ENCODE peak calls at places on chromosomes 13 and 19, in nine cellular contexts. O, P, D, C, N, L, Z, R and E are unnamed samples. For H3K4me1 and H3K36me3, the result is how much of the 10 kb centered on the place peaks cover.

GRCh38 chr13:33123066-33123940 is 107.1 kb downstream of the KL start:
- DNase-seq in P (peak), O (no peak), C (no peak), Z (peak), N (peak), D (peak), L (peak), R (no peak), E (no peak)

GRCh38 chr19:45999653-46000121 is 4.4 kb downstream of the CCDC61 start:
- DNase-seq in O (peak), D (no peak), P (peak), R (no peak), L (no peak), N (peak), Z (no peak), C (peak), E (no peak)

GRCh38 chr13:70829748-70830147 is 721.5 kb upstream of the KLHL1 start:
- DNase-seq in C (no peak), P (no peak), N (no peak), Z (no peak), D (no peak), R (no peak), L (no peak), O (no peak), E (no peak)

GRCh38 chr19:40831502-40832430 is 18.5 kb downstream of the CYP2A6 start:
- DNase-seq in P (peak), Z (peak), C (no peak), O (no peak), D (peak), N (no peak), L (no peak), R (no peak), E (no peak)

GRCh38 chr19:38324431-38324830 is 4.8 kb downstream of the KCNK6 start:
- DNase-seq in P (no peak), D (no peak), R (no peak), Z (no peak), O (no peak), C (no peak), N (no peak), L (no peak), E (no peak)

GRCh38 chr19:56076413-56076998 is 44.6 kb downstream of the ZNF787 start:
- DNase-seq in D (no peak), L (peak), R (no peak), C (no peak), P (peak), Z (peak), O (peak), N (peak), E (no peak)

GRCh38 chr19:37914908-37915307 is 7.9 kb downstream of the SIPA1L3 start:
- DNase-seq in Z (no peak), O (no peak), C (no peak), P (no peak), N (no peak), R (no peak), D (no peak), L (no peak), E (no peak)

GRCh38 chr19:4196587-4197148 is 14.2 kb downstream of the ANKRD24 start:
- DNase-seq in Z (no peak), R (no peak), C (no peak), D (no peak), N (peak), P (no peak), O (no peak), L (no peak), E (no peak)

GRCh38 chr19:41264581-41265375 is 606 bp downstream of the HNRNPUL1 start:
- DNase-seq in O (peak), N (peak), C (peak), Z (peak), L (peak), D (peak), R (no peak), P (peak), E (peak)

GRCh38 chr13:91133941-91134772 is 213.3 kb upstream of the MIR17HG start:
- DNase-seq in L (peak), P (peak), Z (no peak), C (no peak), D (peak), O (no peak), N (peak), R (no peak), E (no peak)

GRCh38 chr19:17775245-17775927 is 19.6 kb upstream of the B3GNT3 start:
- DNase-seq in C (no peak), Z (no peak), R (no peak), D (no peak), N (peak), P (peak), O (no peak), L (peak), E (no peak)

GRCh38 chr19:48490980-48491792 is 20.4 kb downstream of the LMTK3 start:
- DNase-seq in Z (no peak), R (no peak), L (no peak), O (peak), N (peak), D (no peak), P (no peak), C (peak), E (peak)

GRCh38 chr13:93298741-93299140 is 72.1 kb downstream of the GPC6 start:
- DNase-seq in Z (no peak), L (no peak), P (peak), O (no peak), N (no peak), R (no peak), D (peak), C (no peak), E (no peak)

GRCh38 chr19:33293255-33294057 is 8.9 kb downstream of the CEBPA start:
- DNase-seq in R (no peak), O (no peak), N (no peak), P (peak), C (peak), L (no peak), Z (peak), D (peak), E (peak)

GRCh38 chr19:3368441-3368795 is 2.0 kb downstream of the NFIC start:
- DNase-seq in P (no peak), L (no peak), O (no peak), Z (no peak), N (no peak), R (no peak), D (no peak), C (peak), E (no peak)

GRCh38 chr19:29909545-29909944 is 32.5 kb upstream of the URI1 start:
- DNase-seq in C (no peak), R (no peak), Z (no peak), N (no peak), D (no peak), P (no peak), L (no peak), O (no peak), E (no peak)

GRCh38 chr13:92074658-92075057 is 676.2 kb downstream of the GPC5 start:
- DNase-seq in C (no peak), Z (no peak), R (no peak), L (no peak), O (no peak), N (peak), D (no peak), P (peak), E (no peak)

GRCh38 chr13:33080962-33081655 is 64.9 kb downstream of the KL start:
- DNase-seq in P (peak), N (no peak), Z (no peak), O (no peak), R (no peak), D (no peak), C (no peak), L (peak), E (no peak)

GRCh38 chr13:107678075-107678689 is 537.2 kb downstream of the LIG4 start:
- DNase-seq in C (no peak), N (peak), P (no peak), Z (no peak), O (no peak), D (no peak), L (no peak), R (no peak), E (no peak)

GRCh38 chr19:32336259-32337111 is 8.9 kb upstream of the ZNF507 start:
- DNase-seq in Z (no peak), R (no peak), D (no peak), L (no peak), C (no peak), P (peak), O (no peak), N (no peak), E (no peak)

GRCh38 chr19:46892252-46893179 is 31.7 kb downstream of the ARHGAP35 start:
- DNase-seq in C (no peak), Z (no peak), R (no peak), D (no peak), N (no peak), P (no peak), O (no peak), L (no peak), E (no peak)

GRCh38 chr13:112911285-112911701 is 57.7 kb upstream of the MCF2L start:
- DNase-seq in N (no peak), P (no peak), Z (no peak), C (no peak), O (no peak), D (no peak), R (no peak), L (no peak), E (no peak)

GRCh38 chr13:48160879-48161278 is 66.0 kb upstream of the MED4 start:
- DNase-seq in P (peak), R (peak), O (no peak), N (no peak), C (no peak), Z (peak), D (peak), L (peak), E (no peak)

GRCh38 chr19:55638864-55639359 is 1.9 kb upstream of the ZNF580 start:
- DNase-seq in L (no peak), R (no peak), Z (peak), C (peak), D (no peak), N (peak), P (peak), O (no peak), E (no peak)

GRCh38 chr19:478236-478888 is 17.5 kb upstream of the SHC2 start:
- DNase-seq in C (no peak), L (no peak), D (no peak), Z (no peak), P (no peak), O (no peak), N (no peak), R (no peak), E (no peak)

GRCh38 chr19:54804101-54804500 is 691 bp downstream of the KIR2DL4 start:
- DNase-seq in O (no peak), N (no peak), C (no peak), L (no peak), P (no peak), Z (no peak), D (no peak), R (no peak), E (no peak)

GRCh38 chr19:48454150-48454730 is 1.1 kb upstream of the KCNJ14 start:
- DNase-seq in C (peak), O (peak), D (no peak), L (no peak), P (no peak), Z (no peak), R (no peak), N (no peak), E (no peak)

GRCh38 chr13:113002206-113002821 is 33.3 kb downstream of the MCF2L start:
- DNase-seq in Z (no peak), O (no peak), N (peak), D (no peak), L (no peak), R (no peak), C (no peak), P (no peak), E (no peak)

GRCh38 chr13:73201601-73202000 is 142.8 kb downstream of the KLF5 start:
- DNase-seq in L (no peak), Z (no peak), D (no peak), N (no peak), O (no peak), R (no peak), C (no peak), P (no peak), E (no peak)

DNA sequence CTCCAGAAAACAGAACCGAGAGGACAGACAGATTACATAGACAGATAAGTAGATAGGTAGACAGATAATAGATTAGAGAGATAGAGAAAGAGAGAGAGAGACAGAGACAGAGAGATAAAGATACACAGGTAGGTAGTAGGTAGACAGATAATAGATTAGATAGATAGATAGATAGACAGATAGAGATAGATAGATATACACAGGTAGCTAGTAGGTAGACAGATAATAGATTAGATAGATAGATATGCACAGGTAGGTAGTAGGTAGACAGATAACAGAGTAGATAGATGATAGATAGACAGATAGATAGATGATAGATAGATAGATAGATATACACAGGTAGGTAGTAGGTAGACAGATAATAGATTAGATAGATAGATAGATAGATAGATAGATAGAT is 10.1 kb downstream of the FFAR2 start:
- DNase-seq in R (no peak), D (no peak), C (no peak), N (no peak), O (no peak), P (no peak), Z (no peak), L (no peak), E (no peak)
- H3K4me1 ChIP-seq in R (under half), D (under half), C (under half), N (under half), O (under half), P (under half), Z (under half), L (under half), E (under half)

DNA sequence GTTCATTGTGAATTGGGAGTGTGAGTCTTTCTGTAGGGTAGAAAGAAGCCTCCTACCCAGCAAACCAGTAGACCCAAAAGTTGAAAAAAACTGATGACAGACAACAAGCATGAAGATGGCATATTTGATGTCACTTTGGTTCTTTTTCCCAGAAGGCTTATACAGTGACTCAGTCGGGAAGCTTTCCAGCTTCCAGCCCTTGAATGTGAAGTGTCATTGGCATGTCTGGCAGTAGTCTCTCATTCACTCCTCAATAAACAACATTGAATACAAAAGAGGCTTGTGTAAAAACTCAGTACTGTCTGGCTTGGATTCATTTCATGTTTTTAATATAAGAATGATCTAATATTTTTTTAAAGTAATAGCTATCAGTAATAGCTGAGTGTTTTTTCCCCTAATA is 68.7 kb downstream of the IPO5 start:
- DNase-seq in P (peak), R (no peak), C (no peak), N (no peak), D (peak), Z (no peak), L (peak), O (no peak), E (no peak)
- H3K36me3 ChIP-seq in P (under half), R (under half), C (under half), N (half or more), D (under half), Z (half or more), L (under half), O (under half), E (under half)

DNA sequence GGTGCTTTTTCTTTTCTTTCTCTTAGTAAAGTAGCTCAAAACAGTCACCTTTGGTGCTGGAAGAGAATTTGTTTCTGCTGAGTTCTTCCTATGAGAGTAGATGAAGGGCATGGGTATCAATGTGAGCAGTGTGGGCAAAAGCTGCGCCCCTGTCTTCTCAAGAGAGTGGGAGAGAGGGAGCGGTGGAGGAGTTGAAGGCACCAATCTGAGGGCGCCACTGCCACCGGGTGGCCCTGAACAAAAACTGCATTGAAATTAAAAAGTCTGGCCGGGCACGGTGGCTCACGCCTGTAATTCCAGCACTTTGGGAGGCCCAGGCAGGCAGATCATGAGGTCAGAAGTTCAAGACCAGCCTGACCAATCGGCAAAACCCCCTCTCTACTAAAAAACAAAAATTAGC is 28.7 kb upstream of the EPHX3 start:
- DNase-seq in D (no peak), Z (no peak), P (no peak), O (no peak), N (peak), L (no peak), R (no peak), C (no peak), E (no peak)
- TF ChIP-seq CTCF in D (no peak), Z (no peak), P (peak), O (no peak), N (peak), L (no peak), R (peak), C (no peak), E (peak)

DNA sequence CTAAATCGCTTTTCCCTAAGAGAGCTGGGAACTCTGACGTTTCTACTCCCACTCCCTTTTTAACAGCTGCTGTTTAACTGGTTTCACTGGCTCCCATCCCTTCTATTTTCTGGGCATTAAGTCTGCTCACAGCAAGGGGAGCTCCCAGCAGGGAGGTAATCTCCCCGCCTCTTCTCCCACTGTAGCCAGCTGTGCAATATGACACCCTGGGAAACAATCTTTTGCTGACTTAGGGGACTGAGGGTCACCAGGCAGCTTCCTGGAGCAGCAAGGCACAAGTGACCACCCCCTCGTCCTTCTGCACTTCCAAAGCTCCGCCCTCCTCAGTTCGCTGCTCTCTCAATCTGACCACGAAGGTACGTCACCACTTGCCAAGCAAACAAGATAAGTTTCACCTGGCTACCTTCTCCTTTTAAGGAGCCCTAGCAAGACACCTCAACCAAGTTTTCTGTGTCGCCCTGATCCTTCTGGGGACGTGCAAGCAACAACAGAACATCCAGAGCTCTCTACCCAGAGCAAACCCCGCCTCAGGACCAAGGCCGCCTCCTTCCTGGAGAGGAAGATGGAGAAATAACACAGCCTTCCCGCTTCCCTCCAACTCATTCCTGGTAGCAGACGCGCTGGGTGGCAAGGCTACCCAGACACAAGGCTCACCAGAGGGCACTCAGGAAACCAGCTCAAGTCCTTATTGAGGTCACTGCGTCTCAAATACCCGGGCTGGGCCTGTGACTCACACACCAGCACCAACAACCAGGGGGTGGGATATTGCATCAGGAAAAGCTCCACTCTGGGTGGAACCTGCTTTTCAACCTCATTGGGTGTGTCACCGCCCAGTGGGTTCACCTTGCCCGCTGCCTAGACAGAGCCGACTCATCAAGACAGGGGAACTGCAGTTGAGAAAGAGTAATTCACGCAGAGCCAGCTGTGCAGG is 92.4 kb downstream of the STK24 start:
- DNase-seq in Z (peak), P (peak), D (peak), N (peak), O (peak), L (peak), C (peak), R (no peak), E (peak)
- H3K4me1 ChIP-seq in Z (half or more), P (half or more), D (half or more), N (half or more), O (under half), L (under half), C (under half), R (under half), E (under half)